ENCODE peak calls at places on chromosome 21, in six cellular contexts. One of them, this sample, is unnamed.

GRCh38 chr21:42321845-42322244 is 6.6 kb upstream of the TFF3 start:
- DNase-seq in activated T-cell treated with anti-CD3 and anti-CD28 coated beads for 1 hour: no peak
- DNase-seq in AG10803: no peak
- DNase-seq in fibroblast of mammary gland: no peak
- DNase-seq in EL: no peak
- DNase-seq in activated T-helper 2 cell treated with anti-CD3 and anti-CD28 coated beads, Interferon-gamma antibody, Interleukin-2, Interleukin-4, amounts not matched to agents 10 μg/mL and 5 μg/mL and 100 μg/mL, durations not matched to agents 14 hours and 24 hours and 36 hours: no peak
- DNase-seq in this sample: no peak

GRCh38 chr21:42465008-42465878 is 30.8 kb downstream of the RSPH1 start:
- DNase-seq in activated T-cell treated with anti-CD3 and anti-CD28 coated beads for 1 hour: no peak
- DNase-seq in AG10803: no peak
- DNase-seq in fibroblast of mammary gland: no peak
- DNase-seq in EL: no peak
- DNase-seq in activated T-helper 2 cell treated with anti-CD3 and anti-CD28 coated beads, Interferon-gamma antibody, Interleukin-2, Interleukin-4, amounts not matched to agents 10 μg/mL and 5 μg/mL and 100 μg/mL, durations not matched to agents 14 hours and 24 hours and 36 hours: no peak
- DNase-seq in this sample: peak

GRCh38 chr21:44756416-44757185 is 45.0 kb downstream of the UBE2G2 start:
- DNase-seq in activated T-cell treated with anti-CD3 and anti-CD28 coated beads for 1 hour: no peak
- DNase-seq in AG10803: no peak
- DNase-seq in fibroblast of mammary gland: peak
- DNase-seq in EL: no peak
- DNase-seq in activated T-helper 2 cell treated with anti-CD3 and anti-CD28 coated beads, Interferon-gamma antibody, Interleukin-2, Interleukin-4, amounts not matched to agents 10 μg/mL and 5 μg/mL and 100 μg/mL, durations not matched to agents 14 hours and 24 hours and 36 hours: no peak
- DNase-seq in this sample: no peak

GRCh38 chr21:24272527-24272938 is 1334.7 kb downstream of the MRPL39 start:
- DNase-seq in activated T-cell treated with anti-CD3 and anti-CD28 coated beads for 1 hour: no peak
- DNase-seq in AG10803: no peak
- DNase-seq in fibroblast of mammary gland: no peak
- DNase-seq in EL: no peak
- DNase-seq in activated T-helper 2 cell treated with anti-CD3 and anti-CD28 coated beads, Interferon-gamma antibody, Interleukin-2, Interleukin-4, amounts not matched to agents 10 μg/mL and 5 μg/mL and 100 μg/mL, durations not matched to agents 14 hours and 24 hours and 36 hours: no peak
- DNase-seq in this sample: no peak

GRCh38 chr21:45138199-45139002 is 64.0 kb downstream of the ADARB1 start:
- DNase-seq in activated T-cell treated with anti-CD3 and anti-CD28 coated beads for 1 hour: peak
- DNase-seq in AG10803: peak
- DNase-seq in fibroblast of mammary gland: peak
- DNase-seq in EL: peak
- DNase-seq in activated T-helper 2 cell treated with anti-CD3 and anti-CD28 coated beads, Interferon-gamma antibody, Interleukin-2, Interleukin-4, amounts not matched to agents 10 μg/mL and 5 μg/mL and 100 μg/mL, durations not matched to agents 14 hours and 24 hours and 36 hours: peak
- DNase-seq in this sample: peak

GRCh38 chr21:42375141-42375905 is 9.0 kb upstream of the TFF1 start:
- DNase-seq in activated T-cell treated with anti-CD3 and anti-CD28 coated beads for 1 hour: no peak
- DNase-seq in AG10803: no peak
- DNase-seq in fibroblast of mammary gland: no peak
- DNase-seq in EL: no peak
- DNase-seq in activated T-helper 2 cell treated with anti-CD3 and anti-CD28 coated beads, Interferon-gamma antibody, Interleukin-2, Interleukin-4, amounts not matched to agents 10 μg/mL and 5 μg/mL and 100 μg/mL, durations not matched to agents 14 hours and 24 hours and 36 hours: no peak
- DNase-seq in this sample: no peak

GRCh38 chr21:33278736-33279135 is 12.6 kb downstream of the IL10RB start:
- DNase-seq in activated T-cell treated with anti-CD3 and anti-CD28 coated beads for 1 hour: no peak
- DNase-seq in AG10803: peak
- DNase-seq in fibroblast of mammary gland: peak
- DNase-seq in EL: peak
- DNase-seq in activated T-helper 2 cell treated with anti-CD3 and anti-CD28 coated beads, Interferon-gamma antibody, Interleukin-2, Interleukin-4, amounts not matched to agents 10 μg/mL and 5 μg/mL and 100 μg/mL, durations not matched to agents 14 hours and 24 hours and 36 hours: no peak
- DNase-seq in this sample: no peak

GRCh38 chr21:21385404-21385803 is 387.2 kb downstream of the NCAM2 start:
- DNase-seq in activated T-cell treated with anti-CD3 and anti-CD28 coated beads for 1 hour: no peak
- DNase-seq in AG10803: no peak
- DNase-seq in fibroblast of mammary gland: no peak
- DNase-seq in EL: no peak
- DNase-seq in activated T-helper 2 cell treated with anti-CD3 and anti-CD28 coated beads, Interferon-gamma antibody, Interleukin-2, Interleukin-4, amounts not matched to agents 10 μg/mL and 5 μg/mL and 100 μg/mL, durations not matched to agents 14 hours and 24 hours and 36 hours: no peak
- DNase-seq in this sample: no peak

GRCh38 chr21:45507523-45507875 is 34.7 kb downstream of the SLC19A1 start:
- DNase-seq in activated T-cell treated with anti-CD3 and anti-CD28 coated beads for 1 hour: no peak
- DNase-seq in AG10803: no peak
- DNase-seq in fibroblast of mammary gland: no peak
- DNase-seq in EL: no peak
- DNase-seq in activated T-helper 2 cell treated with anti-CD3 and anti-CD28 coated beads, Interferon-gamma antibody, Interleukin-2, Interleukin-4, amounts not matched to agents 10 μg/mL and 5 μg/mL and 100 μg/mL, durations not matched to agents 14 hours and 24 hours and 36 hours: no peak
- DNase-seq in this sample: no peak

GRCh38 chr21:35163381-35163780 is 114.3 kb upstream of the RUNX1 start:
- DNase-seq in activated T-cell treated with anti-CD3 and anti-CD28 coated beads for 1 hour: no peak
- DNase-seq in AG10803: peak
- DNase-seq in fibroblast of mammary gland: peak
- DNase-seq in EL: peak
- DNase-seq in activated T-helper 2 cell treated with anti-CD3 and anti-CD28 coated beads, Interferon-gamma antibody, Interleukin-2, Interleukin-4, amounts not matched to agents 10 μg/mL and 5 μg/mL and 100 μg/mL, durations not matched to agents 14 hours and 24 hours and 36 hours: no peak
- DNase-seq in this sample: peak

GRCh38 chr21:43596616-43597015 is 62.7 kb downstream of the HSF2BP start:
- DNase-seq in activated T-cell treated with anti-CD3 and anti-CD28 coated beads for 1 hour: no peak
- DNase-seq in AG10803: no peak
- DNase-seq in fibroblast of mammary gland: no peak
- DNase-seq in EL: no peak
- DNase-seq in activated T-helper 2 cell treated with anti-CD3 and anti-CD28 coated beads, Interferon-gamma antibody, Interleukin-2, Interleukin-4, amounts not matched to agents 10 μg/mL and 5 μg/mL and 100 μg/mL, durations not matched to agents 14 hours and 24 hours and 36 hours: no peak
- DNase-seq in this sample: no peak

GRCh38 chr21:28445081-28445830 is 547.4 kb downstream of the LTN1 start:
- DNase-seq in activated T-cell treated with anti-CD3 and anti-CD28 coated beads for 1 hour: no peak
- DNase-seq in AG10803: peak
- DNase-seq in fibroblast of mammary gland: peak
- DNase-seq in EL: peak
- DNase-seq in activated T-helper 2 cell treated with anti-CD3 and anti-CD28 coated beads, Interferon-gamma antibody, Interleukin-2, Interleukin-4, amounts not matched to agents 10 μg/mL and 5 μg/mL and 100 μg/mL, durations not matched to agents 14 hours and 24 hours and 36 hours: no peak
- DNase-seq in this sample: peak

This sample was measured in choroid plexus epithelial cell.